ENCODE peak calls at places on chromosomes 2 and 18, in four cellular contexts. One of them, this sample, is unnamed.

GRCh38 chr2:42494434-42495233 is 852 bp upstream of the KCNG3 start:
- DNase-seq in SK-N-SH: peak; percentile 85
- DNase-seq in psoas muscle: peak; percentile 52
- DNase-seq in neural progenitor cell: peak; percentile 85
- DNase-seq in this sample: peak; percentile 62

GRCh38 chr2:230286048-230286447 is 40.9 kb upstream of the SP140L start:
- DNase-seq in SK-N-SH: no peak
- DNase-seq in psoas muscle: no peak
- DNase-seq in neural progenitor cell: no peak
- DNase-seq in this sample: no peak

GRCh38 chr2:195612515-195613495 is 44.2 kb upstream of the SLC39A10 start:
- DNase-seq in SK-N-SH: no peak
- DNase-seq in psoas muscle: no peak
- DNase-seq in neural progenitor cell: peak; percentile 78
- DNase-seq in this sample: peak; percentile 88

GRCh38 chr2:121647396-121647795 is 1.9 kb downstream of the CLASP1 start:
- DNase-seq in SK-N-SH: no peak
- DNase-seq in psoas muscle: no peak
- DNase-seq in neural progenitor cell: no peak
- DNase-seq in this sample: no peak

GRCh38 chr18:27839141-27839540 is 337.8 kb downstream of the CDH2 start:
- DNase-seq in SK-N-SH: no peak
- DNase-seq in psoas muscle: no peak
- DNase-seq in neural progenitor cell: no peak
- DNase-seq in this sample: peak; percentile 94

GRCh38 chr2:117199511-117199910 is 615.0 kb upstream of the DDX18 start:
- DNase-seq in SK-N-SH: no peak
- DNase-seq in psoas muscle: no peak
- DNase-seq in neural progenitor cell: no peak
- DNase-seq in this sample: no peak

GRCh38 chr2:236570081-236570979 is 705 bp downstream of the ACKR3 start:
- DNase-seq in SK-N-SH: no peak
- DNase-seq in psoas muscle: no peak
- DNase-seq in neural progenitor cell: peak; percentile 43
- DNase-seq in this sample: no peak

GRCh38 chr2:132816234-132816633 is 146.2 kb upstream of the LYPD1 start:
- DNase-seq in SK-N-SH: no peak
- DNase-seq in psoas muscle: no peak
- DNase-seq in neural progenitor cell: no peak
- DNase-seq in this sample: no peak

GRCh38 chr18:11866329-11866728 is 15.1 kb downstream of the CHMP1B start:
- DNase-seq in SK-N-SH: no peak
- DNase-seq in psoas muscle: no peak
- DNase-seq in neural progenitor cell: no peak
- DNase-seq in this sample: no peak

GRCh38 chr2:31886700-31887099 is 124.1 kb downstream of the MEMO1 start:
- DNase-seq in SK-N-SH: no peak
- DNase-seq in psoas muscle: no peak
- DNase-seq in neural progenitor cell: peak; percentile 57
- DNase-seq in this sample: no peak

GRCh38 chr18:63365909-63366269 is 1.1 kb downstream of the KDSR start:
- DNase-seq in SK-N-SH: peak; percentile 22
- DNase-seq in psoas muscle: no peak
- DNase-seq in neural progenitor cell: peak; percentile 31
- DNase-seq in this sample: no peak

GRCh38 chr18:49047540-49047939 is 96.8 kb upstream of the SMAD7 start:
- DNase-seq in SK-N-SH: no peak
- DNase-seq in psoas muscle: no peak
- DNase-seq in neural progenitor cell: no peak
- DNase-seq in this sample: no peak

GRCh38 chr2:8602809-8603208 is 79.0 kb upstream of the ID2 start:
- DNase-seq in SK-N-SH: no peak
- DNase-seq in psoas muscle: no peak
- DNase-seq in neural progenitor cell: no peak
- DNase-seq in this sample: no peak

GRCh38 chr2:36805635-36806224 is 109.2 kb downstream of the VIT start:
- DNase-seq in SK-N-SH: no peak
- DNase-seq in psoas muscle: no peak
- DNase-seq in neural progenitor cell: no peak
- DNase-seq in this sample: no peak

GRCh38 chr18:59093668-59094067 is 46.0 kb upstream of the SEC11C start:
- DNase-seq in SK-N-SH: no peak
- DNase-seq in psoas muscle: no peak
- DNase-seq in neural progenitor cell: no peak
- DNase-seq in this sample: no peak

GRCh38 chr2:99827296-99827999 is 314.9 kb downstream of the AFF3 start:
- DNase-seq in SK-N-SH: no peak
- DNase-seq in psoas muscle: no peak
- DNase-seq in neural progenitor cell: no peak
- DNase-seq in this sample: no peak

GRCh38 chr2:8575011-8575750 is 106.7 kb upstream of the ID2 start:
- DNase-seq in SK-N-SH: peak; percentile 89
- DNase-seq in psoas muscle: no peak
- DNase-seq in neural progenitor cell: no peak
- DNase-seq in this sample: no peak

GRCh38 chr18:59238385-59238784 is 18.4 kb downstream of the GRP start:
- DNase-seq in SK-N-SH: no peak
- DNase-seq in psoas muscle: no peak
- DNase-seq in neural progenitor cell: no peak
- DNase-seq in this sample: no peak

GRCh38 chr2:3461781-3462492 is 57.4 kb downstream of the ADI1 start:
- DNase-seq in SK-N-SH: peak; percentile 89
- DNase-seq in psoas muscle: no peak
- DNase-seq in neural progenitor cell: peak; percentile 50
- DNase-seq in this sample: no peak

GRCh38 chr2:240374085-240374907 is 61.2 kb upstream of the GPC1 start:
- DNase-seq in SK-N-SH: no peak
- DNase-seq in psoas muscle: peak; percentile 78
- DNase-seq in neural progenitor cell: no peak
- DNase-seq in this sample: peak; percentile 82

GRCh38 chr2:83055338-83056010 is 1403.6 kb downstream of the SUCLG1 start:
- DNase-seq in SK-N-SH: no peak
- DNase-seq in psoas muscle: no peak
- DNase-seq in neural progenitor cell: no peak
- DNase-seq in this sample: peak; percentile 84

GRCh38 chr2:101745711-101746694 is 48.5 kb downstream of the MAP4K4 start:
- DNase-seq in SK-N-SH: no peak
- DNase-seq in psoas muscle: no peak
- DNase-seq in neural progenitor cell: no peak
- DNase-seq in this sample: peak; percentile 71

GRCh38 chr2:72998724-72999123 is 72.8 kb downstream of the SFXN5 start:
- DNase-seq in SK-N-SH: no peak
- DNase-seq in psoas muscle: no peak
- DNase-seq in neural progenitor cell: no peak
- DNase-seq in this sample: no peak

GRCh38 chr2:141941224-141941714 is 189.5 kb downstream of the LRP1B start:
- DNase-seq in SK-N-SH: no peak
- DNase-seq in psoas muscle: no peak
- DNase-seq in neural progenitor cell: no peak
- DNase-seq in this sample: no peak

GRCh38 chr2:207055254-207055653 is 110.5 kb downstream of the KLF7 start:
- DNase-seq in SK-N-SH: no peak
- DNase-seq in psoas muscle: no peak
- DNase-seq in neural progenitor cell: no peak
- DNase-seq in this sample: no peak

GRCh38 chr2:73176881-73177644 is 25.3 kb upstream of the NOTO start:
- DNase-seq in SK-N-SH: peak; percentile 97
- DNase-seq in psoas muscle: peak; percentile 93
- DNase-seq in neural progenitor cell: peak; percentile 95
- DNase-seq in this sample: peak; percentile 76

GRCh38 chr2:195818521-195818920 is 161.5 kb downstream of the SLC39A10 start:
- DNase-seq in SK-N-SH: no peak
- DNase-seq in psoas muscle: no peak
- DNase-seq in neural progenitor cell: no peak
- DNase-seq in this sample: peak; percentile 40

GRCh38 chr2:102592601-102593000 is 26.8 kb upstream of the SLC9A2 start:
- DNase-seq in SK-N-SH: no peak
- DNase-seq in psoas muscle: no peak
- DNase-seq in neural progenitor cell: peak; percentile 19
- DNase-seq in this sample: peak; percentile 38

GRCh38 chr2:232750135-232750671 is 26.2 kb downstream of the KCNJ13 start:
- DNase-seq in SK-N-SH: no peak
- DNase-seq in psoas muscle: no peak
- DNase-seq in neural progenitor cell: no peak
- DNase-seq in this sample: no peak

GRCh38 chr2:146837857-146838256 is 1007.0 kb upstream of the ACVR2A start:
- DNase-seq in SK-N-SH: no peak
- DNase-seq in psoas muscle: no peak
- DNase-seq in neural progenitor cell: no peak
- DNase-seq in this sample: no peak

GRCh38 chr2:135798762-135799161 is 38.2 kb downstream of the LCT start:
- DNase-seq in SK-N-SH: no peak
- DNase-seq in psoas muscle: no peak
- DNase-seq in neural progenitor cell: no peak
- DNase-seq in this sample: peak; percentile 36

GRCh38 chr2:55063713-55064323 is 13.6 kb upstream of the RTN4 start:
- DNase-seq in SK-N-SH: no peak
- DNase-seq in psoas muscle: no peak
- DNase-seq in neural progenitor cell: no peak
- DNase-seq in this sample: no peak

GRCh38 chr2:225765845-225766244 is 366.3 kb downstream of the NYAP2 start:
- DNase-seq in SK-N-SH: no peak
- DNase-seq in psoas muscle: no peak
- DNase-seq in neural progenitor cell: no peak
- DNase-seq in this sample: no peak

GRCh38 chr2:241161646-241162281 is 11.5 kb downstream of the PPP1R7 start:
- DNase-seq in SK-N-SH: no peak
- DNase-seq in psoas muscle: peak; percentile 89
- DNase-seq in neural progenitor cell: no peak
- DNase-seq in this sample: peak; percentile 68

GRCh38 chr2:188787002-188787660 is 187.0 kb upstream of the COL3A1 start:
- DNase-seq in SK-N-SH: no peak
- DNase-seq in psoas muscle: no peak
- DNase-seq in neural progenitor cell: no peak
- DNase-seq in this sample: peak; percentile 56

DNA sequence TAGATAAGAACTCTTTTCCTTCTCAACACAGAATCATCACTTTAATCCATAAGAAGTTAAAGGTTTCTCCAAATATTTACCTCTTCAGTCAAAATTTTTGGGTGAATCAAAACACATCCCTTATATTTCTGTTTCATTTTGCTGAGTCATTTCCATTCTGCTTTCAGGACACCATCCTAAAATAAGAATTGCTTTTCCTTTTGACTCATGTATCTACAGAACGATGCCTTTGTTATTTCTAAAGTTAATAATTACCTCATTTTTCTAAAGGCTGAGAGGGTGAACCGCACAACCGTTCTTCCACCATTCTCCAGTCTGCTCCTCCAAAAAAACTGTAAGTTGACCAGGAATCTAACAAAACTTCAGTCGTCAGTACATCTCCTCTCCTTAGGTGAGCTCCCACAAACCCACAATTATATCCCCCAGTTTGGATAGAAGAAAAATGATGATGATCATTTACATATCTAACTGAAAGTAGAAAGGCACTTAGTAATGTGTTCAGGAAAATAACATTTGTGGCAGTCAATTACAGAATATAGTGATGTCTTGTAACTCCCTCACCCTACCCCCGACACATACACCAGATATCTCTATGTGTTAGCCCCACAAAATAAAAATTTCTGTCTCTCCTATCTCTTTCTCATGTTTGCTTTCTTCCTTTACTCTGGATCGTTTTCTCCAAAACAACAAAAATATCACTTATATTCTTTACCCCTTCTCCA is 162.5 kb downstream of the RAD51AP2 start:
- DNase-seq in SK-N-SH: no peak
- DNase-seq in psoas muscle: no peak
- DNase-seq in neural progenitor cell: no peak
- DNase-seq in this sample: no peak
- TF ChIP-seq CTCF in SK-N-SH: no peak
- TF ChIP-seq CTCF in psoas muscle: no peak
- TF ChIP-seq CTCF in neural progenitor cell: no peak
- TF ChIP-seq CTCF in this sample: no peak

DNA sequence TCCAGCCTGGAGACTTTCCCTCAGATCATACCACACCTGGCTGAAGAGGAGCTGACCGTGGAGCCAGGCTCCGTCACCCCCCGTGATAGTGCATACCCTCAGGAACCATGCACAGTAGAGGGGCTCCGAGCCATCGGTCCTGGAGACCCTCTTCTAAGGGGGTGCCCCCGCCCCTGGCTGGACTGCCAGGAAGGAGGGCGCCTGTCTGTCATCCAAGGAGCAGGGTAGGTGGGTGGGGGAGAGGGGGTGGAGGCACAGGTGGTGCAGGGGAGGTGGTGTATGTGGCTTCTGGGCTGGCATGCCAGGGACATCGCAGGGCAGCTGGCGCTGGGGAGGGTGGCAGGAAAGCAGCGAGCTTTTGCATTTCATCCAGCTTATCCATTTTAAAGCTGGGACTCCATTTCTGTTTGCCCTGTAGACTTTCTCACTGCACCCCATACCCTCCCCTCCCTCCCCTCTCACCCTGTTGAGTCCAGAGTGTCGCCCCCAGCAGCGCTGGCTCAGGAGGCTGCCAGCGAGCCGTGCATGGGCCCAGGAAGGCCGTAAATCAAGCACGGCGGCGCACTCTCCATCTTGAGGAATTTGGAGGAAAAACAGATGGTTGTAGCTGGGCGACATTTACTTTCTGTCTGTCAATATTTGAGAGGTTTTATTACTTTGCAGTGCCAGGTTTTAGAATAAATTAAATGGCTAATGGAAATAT is 56.2 kb upstream of the HS6ST1 start:
- DNase-seq in SK-N-SH: peak; percentile 64
- DNase-seq in psoas muscle: no peak
- DNase-seq in neural progenitor cell: no peak
- DNase-seq in this sample: no peak
- H3K27ac ChIP-seq in SK-N-SH: no peak overlapping the region
- H3K27ac ChIP-seq in psoas muscle: no peak overlapping the region
- H3K27ac ChIP-seq in neural progenitor cell: no peak overlapping the region
- H3K27ac ChIP-seq in this sample: no peak overlapping the region

DNA sequence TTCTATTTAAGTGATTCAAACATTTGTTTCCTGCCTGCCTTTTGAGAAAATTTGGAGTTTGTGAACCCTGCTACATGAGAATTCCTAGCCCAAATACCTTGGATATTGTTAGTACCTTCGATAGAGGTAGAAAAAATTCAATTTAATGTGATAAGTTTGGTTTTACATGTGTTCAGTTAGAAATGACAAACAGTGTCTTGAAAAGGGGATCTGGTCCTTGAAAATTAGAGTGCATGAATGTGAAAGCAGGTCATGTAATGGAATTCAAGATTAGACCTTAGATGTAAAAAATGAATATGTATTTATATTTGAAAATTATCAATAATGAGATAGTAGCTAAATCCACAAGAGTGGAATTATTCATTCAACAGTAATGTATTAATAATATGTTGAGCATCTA is 70.5 kb downstream of the PIK3C3 start:
- DNase-seq in SK-N-SH: no peak
- DNase-seq in psoas muscle: no peak
- DNase-seq in neural progenitor cell: no peak
- DNase-seq in this sample: no peak
- H3K4me3 ChIP-seq in SK-N-SH: no peak overlapping the region
- H3K4me3 ChIP-seq in psoas muscle: no peak overlapping the region
- H3K4me3 ChIP-seq in neural progenitor cell: no peak overlapping the region
- H3K4me3 ChIP-seq in this sample: no peak overlapping the region

GRCh38 chr2:169673921-169674320 is 20.3 kb downstream of the CFAP210 start:
- DNase-seq in SK-N-SH: no peak
- DNase-seq in psoas muscle: no peak
- DNase-seq in neural progenitor cell: no peak
- DNase-seq in this sample: no peak
- TF ChIP-seq CTCF in SK-N-SH: no peak
- TF ChIP-seq CTCF in psoas muscle: no peak
- TF ChIP-seq CTCF in neural progenitor cell: no peak
- TF ChIP-seq CTCF in this sample: no peak